ENCODE peak calls at places on chromosomes 2 and 18, in six cellular contexts. M is A549, V is GM12878, C is HCT116, Q is H1, A is K562. Y is an unnamed sample.

GRCh38 chr2:163264376-163264775 is 425.8 kb upstream of the KCNH7 start:
- DNase-seq in M (no peak), V (no peak), C (no peak), Q (no peak), A (no peak), Y (no peak)

GRCh38 chr2:239196474-239197021 is 204.3 kb downstream of the HDAC4 start:
- DNase-seq in M (no peak), V (no peak), C (no peak), Q (no peak), A (no peak), Y (no peak)

GRCh38 chr2:225036431-225036830 is 5.8 kb downstream of the DOCK10 start:
- DNase-seq in M (no peak), V (no peak), C (no peak), Q (no peak), A (no peak), Y (no peak)

GRCh38 chr2:55966431-55967118 is 43.0 kb upstream of the EFEMP1 start:
- DNase-seq in M (no peak), V (no peak), C (no peak), Q (no peak), A (no peak), Y (peak)

GRCh38 chr2:1648241-1649102 is 95.8 kb downstream of the PXDN start:
- DNase-seq in M (no peak), V (no peak), C (no peak), Q (no peak), A (no peak), Y (no peak)

GRCh38 chr2:66929632-66930385 is 467.3 kb upstream of the ETAA1 start:
- DNase-seq in M (no peak), V (no peak), C (no peak), Q (no peak), A (no peak), Y (peak)

GRCh38 chr2:18603867-18604572 is 14.7 kb upstream of the NT5C1B start:
- DNase-seq in M (no peak), V (no peak), C (no peak), Q (no peak), A (no peak), Y (no peak)

GRCh38 chr2:72788756-72789155 is 37.1 kb downstream of the EXOC6B start:
- DNase-seq in M (no peak), V (no peak), C (no peak), Q (no peak), A (no peak), Y (peak)

GRCh38 chr2:215784371-215784783 is 229.0 kb downstream of the MREG start:
- DNase-seq in M (no peak), V (no peak), C (no peak), Q (no peak), A (no peak), Y (no peak)

GRCh38 chr2:163693484-163693883 is 42.3 kb downstream of the FIGN start:
- DNase-seq in M (no peak), V (no peak), C (no peak), Q (no peak), A (no peak), Y (no peak)

GRCh38 chr2:15744820-15745219 is 153.2 kb downstream of the DDX1 start:
- DNase-seq in M (no peak), V (no peak), C (no peak), Q (no peak), A (no peak), Y (no peak)

GRCh38 chr2:236659758-236660150 is 90.1 kb downstream of the ACKR3 start:
- DNase-seq in M (no peak), V (no peak), C (no peak), Q (no peak), A (no peak), Y (no peak)

GRCh38 chr2:205748660-205749059 is 66.4 kb downstream of the NRP2 start:
- DNase-seq in M (peak), V (no peak), C (no peak), Q (peak), A (no peak), Y (no peak)

DNA sequence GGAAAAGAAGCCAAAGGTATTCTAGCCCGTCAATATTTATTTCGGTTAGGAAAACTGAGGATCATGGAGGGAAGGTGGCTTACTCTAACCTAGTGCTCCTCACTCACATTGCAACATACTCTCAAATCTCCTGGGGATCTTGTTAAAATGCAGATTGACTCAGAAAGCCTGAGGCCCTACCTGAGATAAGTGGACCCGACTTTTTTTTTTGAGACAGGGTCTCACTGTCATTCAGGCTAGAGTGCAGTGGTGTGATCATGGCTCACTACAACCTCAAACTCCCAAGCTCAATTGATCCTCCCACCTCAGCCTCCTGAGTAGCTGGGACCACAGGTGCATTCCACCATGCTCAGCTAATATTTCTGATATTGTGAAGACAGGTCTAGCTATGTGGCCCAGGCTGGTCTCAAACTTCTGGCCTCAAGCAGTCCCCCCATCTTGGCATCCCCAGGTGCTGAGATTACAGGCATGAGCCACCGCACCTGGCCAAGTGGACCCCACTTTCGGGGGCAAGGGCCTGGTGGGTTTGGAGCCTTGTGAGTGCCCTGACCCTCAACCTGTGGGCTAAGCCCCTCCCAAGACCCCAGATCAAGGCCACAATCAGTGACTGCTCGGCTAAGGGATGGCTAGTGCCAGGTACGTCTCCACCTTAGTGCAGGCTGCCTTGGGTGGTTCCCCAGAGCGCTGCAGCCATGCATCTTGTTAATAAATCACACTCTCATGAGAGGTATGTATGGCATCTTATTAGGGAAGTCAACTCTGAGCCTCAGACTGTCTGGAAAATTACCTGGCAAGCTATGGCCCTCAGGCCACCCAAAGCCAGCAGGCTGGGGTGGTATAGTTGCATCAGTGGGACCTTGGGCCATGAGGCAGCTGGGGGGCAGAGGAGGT is 1.1 kb upstream of the NEURL3 start:
- DNase-seq in M (no peak), V (no peak), C (no peak), Q (no peak), A (no peak), Y (no peak)
- H3K4me2 ChIP-seq in M (peak), V (no peak), C (peak), Q (no peak), A (no peak), Y (no peak)

GRCh38 chr2:154158101-154158500 is 286.4 kb downstream of the GALNT13 start:
- DNase-seq in M (no peak), V (no peak), C (no peak), Q (no peak), A (no peak), Y (no peak)
- TF ChIP-seq MAX in M (no peak), V (no peak), C (no peak), Q (no peak), A (no peak), Y (no peak)

GRCh38 chr2:43117521-43118143 is 108.8 kb downstream of the ZFP36L2 start:
- DNase-seq in M (no peak), V (no peak), C (no peak), Q (no peak), A (no peak), Y (no peak)

GRCh38 chr2:43116988-43117387 is 109.4 kb downstream of the ZFP36L2 start:
- DNase-seq in M (no peak), V (no peak), C (no peak), Q (no peak), A (no peak), Y (no peak)

GRCh38 chr2:43115884-43116283 is 110.5 kb downstream of the ZFP36L2 start:
- DNase-seq in M (no peak), V (no peak), C (no peak), Q (no peak), A (no peak), Y (no peak)

GRCh38 chr2:43112155-43112554 is 114.3 kb downstream of the ZFP36L2 start:
- DNase-seq in M (no peak), V (no peak), C (no peak), Q (no peak), A (no peak), Y (no peak)

DNA sequence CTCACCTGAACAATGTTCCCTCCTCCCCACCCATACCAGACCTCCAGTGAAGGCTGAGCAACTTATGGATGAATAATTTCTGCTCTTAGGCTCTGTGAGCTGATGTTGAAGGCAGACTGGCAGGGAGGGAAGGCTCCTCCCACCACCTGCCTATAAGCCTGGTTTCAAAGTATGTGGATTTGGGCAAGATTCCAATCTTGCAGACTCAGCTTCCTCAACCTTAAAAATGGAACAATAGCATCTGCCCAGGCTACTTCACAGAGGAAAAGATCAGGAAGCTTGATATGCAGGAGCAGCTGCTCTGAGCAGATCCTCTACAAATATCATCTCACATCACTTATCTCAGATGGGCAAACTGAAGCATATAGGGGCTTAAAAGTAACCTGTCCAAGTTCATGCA is 112.2 kb downstream of the ZFP36L2 start:
- DNase-seq in M (no peak), V (no peak), C (no peak), Q (no peak), A (no peak), Y (peak)
- H3K4me2 ChIP-seq in M (no peak), V (no peak), C (no peak), Q (no peak), A (no peak), Y (peak)

GRCh38 chr2:240624950-240625621 is at the start of gene GPR35:
- DNase-seq in M (no peak), V (peak), C (no peak), Q (no peak), A (peak), Y (no peak)
- TF ChIP-seq MAX in M (no peak), V (no peak), C (no peak), Q (no peak), A (no peak), Y (no peak)

GRCh38 chr18:10090668-10091067 is 176.9 kb downstream of the VAPA start:
- DNase-seq in M (no peak), V (no peak), C (no peak), Q (no peak), A (no peak), Y (no peak)

GRCh38 chr18:10095356-10095755 is 181.5 kb downstream of the VAPA start:
- DNase-seq in M (no peak), V (no peak), C (no peak), Q (no peak), A (no peak), Y (no peak)

GRCh38 chr18:10094154-10094553 is 180.3 kb downstream of the VAPA start:
- DNase-seq in M (no peak), V (no peak), C (no peak), Q (no peak), A (no peak), Y (no peak)

GRCh38 chr18:10089881-10090280 is 176.1 kb downstream of the VAPA start:
- DNase-seq in M (no peak), V (no peak), C (no peak), Q (no peak), A (no peak), Y (no peak)

GRCh38 chr18:10094608-10095137 is 180.9 kb downstream of the VAPA start:
- DNase-seq in M (no peak), V (no peak), C (no peak), Q (no peak), A (no peak), Y (no peak)
- H3K4me2 ChIP-seq in M (peak), V (no peak), C (no peak), Q (no peak), A (no peak), Y (no peak)

DNA sequence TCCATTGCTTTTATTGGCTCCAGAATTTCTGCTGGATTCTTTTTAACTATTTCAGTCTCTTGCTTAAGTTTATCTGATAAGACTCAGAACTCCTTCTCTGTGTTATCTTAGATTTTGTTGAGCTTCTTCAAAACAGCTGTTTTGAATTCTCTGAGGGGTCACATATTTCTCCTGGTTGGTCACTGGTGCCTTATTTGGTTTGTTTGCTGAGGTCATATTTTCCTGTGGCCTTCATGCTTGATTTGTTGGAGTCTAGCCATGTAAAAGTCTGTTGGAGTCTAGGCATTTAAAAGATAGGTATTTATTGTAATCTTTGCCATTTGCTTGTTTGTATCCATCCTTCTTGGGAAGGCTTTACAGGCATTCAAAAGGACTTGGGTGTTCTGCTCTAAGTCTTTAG is 398.7 kb downstream of the DSEL start:
- DNase-seq in M (no peak), V (no peak), C (no peak), Q (no peak), A (no peak), Y (no peak)
- TF ChIP-seq MAX in M (no peak), V (no peak), C (no peak), Q (no peak), A (no peak), Y (no peak)

Y was measured in endothelial cell of umbilical vein.